ENCODE peak calls at places on chromosomes 3 and 15, in nine cellular contexts. K is activated CD8-positive, alpha-beta memory T cell treated with anti-CD3 and anti-CD28 coated beads for 1 hour; T is effector memory CD8-positive, alpha-beta T cell; G is HFFc6; V is GM13977; X is lower leg skin; W is astrocyte of the cerebellum; Y is Calu3; S is SK-N-MC. I is an unnamed sample.

GRCh38 chr3:177483182-177483967 is 286.1 kb upstream of the TBL1XR1 start:
- DNase-seq in S (no peak), Y (peak; percentile 39), T (no peak), K (no peak), G (no peak), V (no peak), W (no peak), X (no peak), I (no peak)

GRCh38 chr15:70220444-70220937 is 122.8 kb upstream of the TLE3 start:
- DNase-seq in G (no peak), V (no peak), T (no peak), Y (no peak), K (no peak), S (no peak), W (no peak), X (no peak), I (no peak)

GRCh38 chr3:61333562-61333961 is 82.3 kb upstream of the FHIT start:
- DNase-seq in K (no peak), Y (no peak), V (no peak), W (no peak), G (no peak), S (no peak), X (no peak), T (no peak), I (no peak)

GRCh38 chr15:71312194-71312708 is 197.0 kb downstream of the THSD4 start:
- DNase-seq in X (no peak), S (no peak), K (no peak), G (no peak), T (no peak), Y (no peak), W (no peak), V (no peak), I (no peak)

GRCh38 chr3:77370413-77370812 is 330.5 kb downstream of the ROBO2 start:
- DNase-seq in V (no peak), S (peak; percentile 16), W (peak; percentile 80), G (peak; percentile 72), T (no peak), K (no peak), Y (peak; percentile 28), X (peak; percentile 30), I (no peak)

GRCh38 chr15:68208641-68209240 is 3.6 kb upstream of the CALML4 start:
- DNase-seq in K (no peak), G (no peak), X (no peak), S (no peak), V (no peak), Y (no peak), W (no peak), T (no peak), I (no peak)

GRCh38 chr3:128775906-128776542 is 50.0 kb downstream of the RAB7A start:
- DNase-seq in K (no peak), X (no peak), G (no peak), S (no peak), V (no peak), T (no peak), W (no peak), Y (no peak), I (no peak)

GRCh38 chr15:38696120-38696727 is 131.6 kb upstream of the RASGRP1 start:
- DNase-seq in S (no peak), Y (no peak), K (no peak), W (peak; percentile 28), X (no peak), G (peak; percentile 67), T (peak; percentile 68), V (peak; percentile 30), I (no peak)

GRCh38 chr3:108322352-108322751 is 26.0 kb downstream of the HHLA2 start:
- DNase-seq in K (no peak), S (no peak), W (no peak), Y (no peak), X (no peak), T (no peak), V (no peak), G (no peak), I (no peak)

GRCh38 chr3:5051772-5052171 is 70.3 kb upstream of the ARL8B start:
- DNase-seq in Y (no peak), G (no peak), W (no peak), K (no peak), S (no peak), T (no peak), X (no peak), V (peak; percentile 31), I (peak; percentile 95)

GRCh38 chr3:49387721-49388120 is 24.1 kb downstream of the RHOA start:
- DNase-seq in X (no peak), Y (no peak), K (no peak), W (no peak), G (peak; percentile 43), T (no peak), V (no peak), S (no peak), I (no peak)

GRCh38 chr3:30760040-30760439 is 134.4 kb downstream of the GADL1 start:
- DNase-seq in X (no peak), W (no peak), G (peak; percentile 26), K (no peak), T (no peak), Y (no peak), S (no peak), V (no peak), I (no peak)

GRCh38 chr15:81418427-81418826 is 44.4 kb upstream of the TMC3 start:
- DNase-seq in G (no peak), Y (no peak), S (no peak), V (no peak), X (no peak), K (no peak), W (no peak), T (no peak), I (no peak)

GRCh38 chr3:190076601-190077444 is 43.9 kb downstream of the P3H2 start:
- DNase-seq in S (no peak), K (no peak), X (no peak), G (peak; percentile 99), W (peak; percentile 96), Y (peak; percentile 72), V (no peak), T (no peak), I (no peak)

GRCh38 chr3:194691481-194692281 is 6.0 kb downstream of the FAM43A start:
- DNase-seq in Y (no peak), K (no peak), X (no peak), G (no peak), S (no peak), T (no peak), V (peak; percentile 82), W (no peak), I (no peak)

GRCh38 chr3:177051419-177051818 is 145.9 kb downstream of the TBL1XR1 start:
- DNase-seq in W (no peak), T (no peak), Y (no peak), G (no peak), K (no peak), X (no peak), V (no peak), S (no peak), I (no peak)

GRCh38 chr3:124483915-124484470 is 246.3 kb upstream of the UMPS start:
- DNase-seq in K (no peak), W (no peak), S (no peak), V (no peak), Y (no peak), X (no peak), T (no peak), G (no peak), I (no peak)

GRCh38 chr3:52798376-52798977 is 3.9 kb downstream of the ITIH3 start:
- DNase-seq in W (no peak), K (no peak), X (no peak), Y (no peak), G (no peak), V (no peak), T (no peak), S (no peak), I (no peak)

GRCh38 chr3:197878427-197878826 is 71.6 kb upstream of the RPL35A start:
- DNase-seq in T (no peak), W (no peak), S (no peak), V (peak; percentile 55), G (no peak), K (no peak), Y (no peak), X (no peak), I (no peak)

GRCh38 chr15:73318463-73319351 is 50.1 kb downstream of the HCN4 start:
- DNase-seq in T (no peak), K (no peak), Y (no peak), V (peak; percentile 84), W (no peak), G (no peak), S (no peak), X (no peak), I (peak; percentile 8)

GRCh38 chr3:48614044-48614443 is 4.6 kb upstream of the UQCRC1 start:
- DNase-seq in Y (no peak), W (no peak), T (no peak), K (no peak), S (no peak), V (no peak), G (peak; percentile 48), X (no peak), I (no peak)

GRCh38 chr3:30696901-30697300 is 90.5 kb downstream of the TGFBR2 start:
- DNase-seq in W (no peak), T (no peak), S (no peak), X (no peak), Y (no peak), G (no peak), K (no peak), V (no peak), I (no peak)

GRCh38 chr15:92910451-92910850 is 10.3 kb downstream of the CHD2 start:
- DNase-seq in G (no peak), X (no peak), W (no peak), T (no peak), S (no peak), V (no peak), Y (no peak), K (no peak), I (peak; percentile 83)

GRCh38 chr3:38638354-38638753 is 11.1 kb downstream of the SCN5A start:
- DNase-seq in K (no peak), G (no peak), T (no peak), S (no peak), X (no peak), V (no peak), Y (no peak), W (no peak), I (no peak)

GRCh38 chr3:111506435-111506834 is 35.6 kb upstream of the CD96 start:
- DNase-seq in V (no peak), G (no peak), K (no peak), S (no peak), X (no peak), T (no peak), W (no peak), Y (no peak), I (no peak)

GRCh38 chr15:81157195-81157938 is 23.3 kb downstream of the CFAP161 start:
- DNase-seq in V (no peak), K (no peak), Y (no peak), X (peak; percentile 39), G (no peak), S (no peak), T (no peak), W (no peak), I (no peak)

GRCh38 chr3:31533169-31533870 is 595 bp downstream of the STT3B start:
- DNase-seq in W (no peak), V (peak; percentile 39), K (no peak), Y (peak; percentile 44), S (no peak), T (peak; percentile 54), X (peak; percentile 43), G (peak; percentile 13), I (peak; percentile 29)

GRCh38 chr15:93372209-93372910 is 283.3 kb upstream of the RGMA start:
- DNase-seq in T (no peak), S (no peak), X (no peak), G (no peak), Y (no peak), K (no peak), W (no peak), V (no peak), I (no peak)

GRCh38 chr3:122247825-122248185 is 64.3 kb downstream of the CASR start:
- DNase-seq in V (no peak), T (no peak), K (no peak), G (peak; percentile 11), W (no peak), X (no peak), S (no peak), Y (no peak), I (no peak)

GRCh38 chr3:94159062-94159726 is 96.3 kb downstream of the NSUN3 start:
- DNase-seq in S (no peak), Y (peak; percentile 26), X (no peak), K (no peak), T (no peak), W (no peak), G (peak; percentile 19), V (no peak), I (no peak)

GRCh38 chr3:169207089-169207488 is 456.4 kb downstream of the MECOM start:
- DNase-seq in T (no peak), V (no peak), Y (no peak), K (no peak), X (no peak), S (no peak), W (no peak), G (no peak), I (no peak)

I was measured in gastrocnemius medialis.